ENCODE peak calls at places on chromosomes 7 and 10, in four cellular contexts. One of them, this sample, is unnamed.

GRCh38 chr7:23377134-23377533 is 78.0 kb downstream of the MALSU1 start:
- DNase-seq in iPS DF 6.9: no peak
- DNase-seq in stimulated activated CD4-positive, alpha-beta T cell treated with anti-CD3 and anti-CD28 coated beads, Interleukin-2, amount 100 ng/mL, for 48 hours: no peak
- DNase-seq in Kasumi-1: no peak
- DNase-seq in this sample: no peak

GRCh38 chr7:45157653-45158401 is at the start of gene RAMP3:
- DNase-seq in iPS DF 6.9: no peak
- DNase-seq in stimulated activated CD4-positive, alpha-beta T cell treated with anti-CD3 and anti-CD28 coated beads, Interleukin-2, amount 100 ng/mL, for 48 hours: no peak
- DNase-seq in Kasumi-1: no peak
- DNase-seq in this sample: no peak

GRCh38 chr7:74612015-74612829 is 45.3 kb upstream of the GTF2I start:
- DNase-seq in iPS DF 6.9: no peak
- DNase-seq in stimulated activated CD4-positive, alpha-beta T cell treated with anti-CD3 and anti-CD28 coated beads, Interleukin-2, amount 100 ng/mL, for 48 hours: no peak
- DNase-seq in Kasumi-1: peak; percentile 28
- DNase-seq in this sample: no peak

GRCh38 chr10:100009793-100010676 is at the start of gene DNMBP:
- DNase-seq in iPS DF 6.9: peak; percentile 22
- DNase-seq in stimulated activated CD4-positive, alpha-beta T cell treated with anti-CD3 and anti-CD28 coated beads, Interleukin-2, amount 100 ng/mL, for 48 hours: peak; percentile 81
- DNase-seq in Kasumi-1: peak; percentile 87
- DNase-seq in this sample: peak; percentile 46

GRCh38 chr10:78420946-78421732 is 387.5 kb downstream of the RPS24 start:
- DNase-seq in iPS DF 6.9: no peak
- DNase-seq in stimulated activated CD4-positive, alpha-beta T cell treated with anti-CD3 and anti-CD28 coated beads, Interleukin-2, amount 100 ng/mL, for 48 hours: no peak
- DNase-seq in Kasumi-1: no peak
- DNase-seq in this sample: no peak

GRCh38 chr10:78062296-78062695 is 28.6 kb downstream of the RPS24 start:
- DNase-seq in iPS DF 6.9: no peak
- DNase-seq in stimulated activated CD4-positive, alpha-beta T cell treated with anti-CD3 and anti-CD28 coated beads, Interleukin-2, amount 100 ng/mL, for 48 hours: no peak
- DNase-seq in Kasumi-1: no peak
- DNase-seq in this sample: no peak

GRCh38 chr7:106629521-106629920 is 31.4 kb downstream of the CCDC71L start:
- DNase-seq in iPS DF 6.9: no peak
- DNase-seq in stimulated activated CD4-positive, alpha-beta T cell treated with anti-CD3 and anti-CD28 coated beads, Interleukin-2, amount 100 ng/mL, for 48 hours: no peak
- DNase-seq in Kasumi-1: no peak
- DNase-seq in this sample: no peak

GRCh38 chr7:129657363-129657762 is 45.8 kb downstream of the NRF1 start:
- DNase-seq in iPS DF 6.9: no peak
- DNase-seq in stimulated activated CD4-positive, alpha-beta T cell treated with anti-CD3 and anti-CD28 coated beads, Interleukin-2, amount 100 ng/mL, for 48 hours: no peak
- DNase-seq in Kasumi-1: no peak
- DNase-seq in this sample: no peak

GRCh38 chr10:44934416-44935200 is 23.5 kb downstream of the TMEM72 start:
- DNase-seq in iPS DF 6.9: no peak
- DNase-seq in stimulated activated CD4-positive, alpha-beta T cell treated with anti-CD3 and anti-CD28 coated beads, Interleukin-2, amount 100 ng/mL, for 48 hours: no peak
- DNase-seq in Kasumi-1: no peak
- DNase-seq in this sample: no peak

GRCh38 chr7:6536899-6537298 is 14.4 kb downstream of the GRID2IP start:
- DNase-seq in iPS DF 6.9: no peak
- DNase-seq in stimulated activated CD4-positive, alpha-beta T cell treated with anti-CD3 and anti-CD28 coated beads, Interleukin-2, amount 100 ng/mL, for 48 hours: no peak
- DNase-seq in Kasumi-1: no peak
- DNase-seq in this sample: peak; percentile 10

GRCh38 chr7:140085447-140085846 is 22.7 kb upstream of the PARP12 start:
- DNase-seq in iPS DF 6.9: no peak
- DNase-seq in stimulated activated CD4-positive, alpha-beta T cell treated with anti-CD3 and anti-CD28 coated beads, Interleukin-2, amount 100 ng/mL, for 48 hours: no peak
- DNase-seq in Kasumi-1: no peak
- DNase-seq in this sample: no peak

GRCh38 chr7:139669106-139670061 is 108.4 kb downstream of the HIPK2 start:
- DNase-seq in iPS DF 6.9: no peak
- DNase-seq in stimulated activated CD4-positive, alpha-beta T cell treated with anti-CD3 and anti-CD28 coated beads, Interleukin-2, amount 100 ng/mL, for 48 hours: no peak
- DNase-seq in Kasumi-1: no peak
- DNase-seq in this sample: no peak

GRCh38 chr10:70672993-70673928 is 955 bp downstream of the ADAMTS14 start:
- DNase-seq in iPS DF 6.9: no peak
- DNase-seq in stimulated activated CD4-positive, alpha-beta T cell treated with anti-CD3 and anti-CD28 coated beads, Interleukin-2, amount 100 ng/mL, for 48 hours: no peak
- DNase-seq in Kasumi-1: no peak
- DNase-seq in this sample: no peak

GRCh38 chr10:112307631-112308502 is 24.7 kb downstream of the TECTB start:
- DNase-seq in iPS DF 6.9: peak; percentile 63
- DNase-seq in stimulated activated CD4-positive, alpha-beta T cell treated with anti-CD3 and anti-CD28 coated beads, Interleukin-2, amount 100 ng/mL, for 48 hours: peak; percentile 21
- DNase-seq in Kasumi-1: peak; percentile 61
- DNase-seq in this sample: no peak

GRCh38 chr7:18163091-18163490 is 135.4 kb upstream of the PRPS1L1 start:
- DNase-seq in iPS DF 6.9: no peak
- DNase-seq in stimulated activated CD4-positive, alpha-beta T cell treated with anti-CD3 and anti-CD28 coated beads, Interleukin-2, amount 100 ng/mL, for 48 hours: no peak
- DNase-seq in Kasumi-1: no peak
- DNase-seq in this sample: no peak

GRCh38 chr7:24715171-24715570 is 42.1 kb downstream of the GSDME start:
- DNase-seq in iPS DF 6.9: no peak
- DNase-seq in stimulated activated CD4-positive, alpha-beta T cell treated with anti-CD3 and anti-CD28 coated beads, Interleukin-2, amount 100 ng/mL, for 48 hours: no peak
- DNase-seq in Kasumi-1: no peak
- DNase-seq in this sample: no peak

GRCh38 chr10:124155781-124156401 is 62.5 kb upstream of the CHST15 start:
- DNase-seq in iPS DF 6.9: no peak
- DNase-seq in stimulated activated CD4-positive, alpha-beta T cell treated with anti-CD3 and anti-CD28 coated beads, Interleukin-2, amount 100 ng/mL, for 48 hours: no peak
- DNase-seq in Kasumi-1: no peak
- DNase-seq in this sample: no peak

GRCh38 chr7:134685250-134685649 is 38.6 kb downstream of the BPGM start:
- DNase-seq in iPS DF 6.9: no peak
- DNase-seq in stimulated activated CD4-positive, alpha-beta T cell treated with anti-CD3 and anti-CD28 coated beads, Interleukin-2, amount 100 ng/mL, for 48 hours: no peak
- DNase-seq in Kasumi-1: no peak
- DNase-seq in this sample: no peak

GRCh38 chr10:43137971-43138756 is at the start of gene CSGALNACT2:
- DNase-seq in iPS DF 6.9: peak; percentile 22
- DNase-seq in stimulated activated CD4-positive, alpha-beta T cell treated with anti-CD3 and anti-CD28 coated beads, Interleukin-2, amount 100 ng/mL, for 48 hours: peak; percentile 84
- DNase-seq in Kasumi-1: peak; percentile 89
- DNase-seq in this sample: peak; percentile 87

GRCh38 chr7:122619664-122620063 is 79.3 kb downstream of the RNF133 start:
- DNase-seq in iPS DF 6.9: no peak
- DNase-seq in stimulated activated CD4-positive, alpha-beta T cell treated with anti-CD3 and anti-CD28 coated beads, Interleukin-2, amount 100 ng/mL, for 48 hours: no peak
- DNase-seq in Kasumi-1: no peak
- DNase-seq in this sample: no peak

GRCh38 chr10:14056545-14057332 is 274.0 kb downstream of the FRMD4A start:
- DNase-seq in iPS DF 6.9: no peak
- DNase-seq in stimulated activated CD4-positive, alpha-beta T cell treated with anti-CD3 and anti-CD28 coated beads, Interleukin-2, amount 100 ng/mL, for 48 hours: no peak
- DNase-seq in Kasumi-1: no peak
- DNase-seq in this sample: no peak

GRCh38 chr7:65962033-65962432 is 20.0 kb downstream of the GUSB start:
- DNase-seq in iPS DF 6.9: no peak
- DNase-seq in stimulated activated CD4-positive, alpha-beta T cell treated with anti-CD3 and anti-CD28 coated beads, Interleukin-2, amount 100 ng/mL, for 48 hours: no peak
- DNase-seq in Kasumi-1: no peak
- DNase-seq in this sample: no peak

GRCh38 chr7:105810556-105810955 is 65.8 kb downstream of the ATXN7L1 start:
- DNase-seq in iPS DF 6.9: no peak
- DNase-seq in stimulated activated CD4-positive, alpha-beta T cell treated with anti-CD3 and anti-CD28 coated beads, Interleukin-2, amount 100 ng/mL, for 48 hours: peak; percentile 25
- DNase-seq in Kasumi-1: no peak
- DNase-seq in this sample: no peak

GRCh38 chr7:114481995-114482394 is 67.4 kb downstream of the FOXP2 start:
- DNase-seq in iPS DF 6.9: no peak
- DNase-seq in stimulated activated CD4-positive, alpha-beta T cell treated with anti-CD3 and anti-CD28 coated beads, Interleukin-2, amount 100 ng/mL, for 48 hours: no peak
- DNase-seq in Kasumi-1: no peak
- DNase-seq in this sample: no peak

This sample was measured in NCI-H774.